ENCODE peak calls at places on chromosomes 5 and 9, in six cellular contexts. M is NCI-H1436 treated with DMSO at 0.1 percent for 48 hours, I is brain microvascular endothelial cell, Y is adrenal gland, C is hepatocyte, T is testis. U is an unnamed sample.

GRCh38 chr9:136133191-136133958 is 14.7 kb upstream of the TMEM250 start:
- DNase-seq in M (no peak), I (no peak), Y (no peak), C (peak), T (no peak), U (no peak)

GRCh38 chr5:126954981-126955380 is 75.4 kb downstream of the MARCHF3 start:
- DNase-seq in M (no peak), I (no peak), Y (no peak), C (no peak), T (no peak), U (no peak)

GRCh38 chr5:129905467-129906176 is 1.4 kb downstream of the CHSY3 start:
- DNase-seq in M (no peak), I (no peak), Y (no peak), C (peak), T (peak), U (peak)

GRCh38 chr9:120928720-120929389 is 2.3 kb upstream of the TRAF1 start:
- DNase-seq in M (no peak), I (no peak), Y (peak), C (peak), T (peak), U (peak)

GRCh38 chr9:96169488-96169887 is 132.5 kb downstream of the HSD17B3 start:
- DNase-seq in M (no peak), I (peak), Y (no peak), C (peak), T (peak), U (peak)

GRCh38 chr5:114355086-114355830 is 6.6 kb upstream of the KCNN2 start:
- DNase-seq in M (no peak), I (no peak), Y (no peak), C (no peak), T (no peak), U (no peak)

GRCh38 chr5:45604092-45604491 is 92.1 kb downstream of the HCN1 start:
- DNase-seq in M (no peak), I (no peak), Y (no peak), C (no peak), T (no peak), U (no peak)

GRCh38 chr9:134867917-134868750 is 12.5 kb upstream of the FCN2 start:
- DNase-seq in M (no peak), I (no peak), Y (no peak), C (no peak), T (peak), U (no peak)

GRCh38 chr5:176899296-176899891 is at the start of gene HK3:
- DNase-seq in M (no peak), I (no peak), Y (no peak), C (no peak), T (peak), U (no peak)

GRCh38 chr5:88799976-88800375 is 83.0 kb downstream of the MEF2C start:
- DNase-seq in M (no peak), I (no peak), Y (no peak), C (no peak), T (no peak), U (no peak)

GRCh38 chr5:55853271-55853670 is 2.1 kb downstream of the IL31RA start:
- DNase-seq in M (no peak), I (no peak), Y (no peak), C (no peak), T (no peak), U (peak)

GRCh38 chr9:78614892-78615291 is 318.0 kb downstream of the PSAT1 start:
- DNase-seq in M (peak), I (no peak), Y (no peak), C (no peak), T (no peak), U (no peak)

GRCh38 chr5:139358064-139358463 is 16.4 kb downstream of the PAIP2 start:
- DNase-seq in M (no peak), I (no peak), Y (no peak), C (no peak), T (no peak), U (no peak)

GRCh38 chr5:74500037-74500917 is 140.3 kb downstream of the ENC1 start:
- DNase-seq in M (no peak), I (no peak), Y (no peak), C (peak), T (no peak), U (no peak)

GRCh38 chr9:133359420-133360175 is 3.2 kb downstream of the SURF2 start:
- DNase-seq in M (no peak), I (no peak), Y (no peak), C (peak), T (no peak), U (no peak)

GRCh38 chr5:93790401-93790800 is 49.0 kb upstream of the POU5F2 start:
- DNase-seq in M (no peak), I (peak), Y (no peak), C (no peak), T (no peak), U (peak)

GRCh38 chr9:88897081-88897480 is 94.2 kb upstream of the S1PR3 start:
- DNase-seq in M (no peak), I (no peak), Y (no peak), C (no peak), T (no peak), U (no peak)

GRCh38 chr5:38680094-38680765 is 123.8 kb upstream of the LIFR start:
- DNase-seq in M (no peak), I (no peak), Y (no peak), C (no peak), T (no peak), U (no peak)

GRCh38 chr5:134226441-134227192 is 744 bp upstream of the PPP2CA start:
- DNase-seq in M (peak), I (no peak), Y (no peak), C (no peak), T (no peak), U (no peak)

GRCh38 chr5:75678155-75678554 is 39.1 kb downstream of the POC5 start:
- DNase-seq in M (no peak), I (no peak), Y (no peak), C (no peak), T (no peak), U (no peak)

GRCh38 chr9:34544035-34544434 is 21.2 kb upstream of the ENHO start:
- DNase-seq in M (no peak), I (no peak), Y (peak), C (no peak), T (no peak), U (no peak)